ENCODE peak calls at places on chromosome 6, in seven cellular contexts. One of them, this sample, is unnamed.
A peak's percentile ranks its signal among the peaks of the same experiment; 100 is the strongest.

GRCh38 chr6:166942393-166943168 is 13.8 kb downstream of the RNASET2 start:
- DNase-seq in breast epithelium: no peak
- DNase-seq in ovary: no peak
- DNase-seq in Peyer's patch: peak; percentile 17
- DNase-seq in uterus: no peak
- DNase-seq in HepG2: no peak
- DNase-seq in suprapubic skin: no peak
- DNase-seq in this sample: no peak

GRCh38 chr6:12844284-12845223 is 128.0 kb downstream of the PHACTR1 start:
- DNase-seq in uterus: no peak
- DNase-seq in ovary: no peak
- DNase-seq in HepG2: peak; percentile 20
- DNase-seq in Peyer's patch: no peak
- DNase-seq in breast epithelium: no peak
- DNase-seq in suprapubic skin: no peak
- DNase-seq in this sample: no peak

GRCh38 chr6:19465240-19465639 is 371.9 kb upstream of the ID4 start:
- DNase-seq in ovary: no peak
- DNase-seq in Peyer's patch: no peak
- DNase-seq in uterus: no peak
- DNase-seq in HepG2: no peak
- DNase-seq in breast epithelium: no peak
- DNase-seq in suprapubic skin: no peak
- DNase-seq in this sample: no peak

GRCh38 chr6:125759959-125760457 is 10.6 kb downstream of the HEY2 start:
- DNase-seq in Peyer's patch: no peak
- DNase-seq in breast epithelium: no peak
- DNase-seq in uterus: no peak
- DNase-seq in ovary: no peak
- DNase-seq in HepG2: no peak
- DNase-seq in suprapubic skin: no peak
- DNase-seq in this sample: no peak

GRCh38 chr6:19682859-19683258 is 154.3 kb upstream of the ID4 start:
- DNase-seq in breast epithelium: no peak
- DNase-seq in suprapubic skin: no peak
- DNase-seq in ovary: no peak
- DNase-seq in uterus: no peak
- DNase-seq in Peyer's patch: no peak
- DNase-seq in HepG2: no peak
- DNase-seq in this sample: no peak

GRCh38 chr6:4815584-4815983 is 39.4 kb downstream of the CDYL start:
- DNase-seq in HepG2: no peak
- DNase-seq in uterus: no peak
- DNase-seq in breast epithelium: no peak
- DNase-seq in Peyer's patch: no peak
- DNase-seq in suprapubic skin: no peak
- DNase-seq in ovary: no peak
- DNase-seq in this sample: no peak

GRCh38 chr6:82570083-82570482 is 206.5 kb downstream of the TPBG start:
- DNase-seq in suprapubic skin: no peak
- DNase-seq in HepG2: peak; percentile 13
- DNase-seq in uterus: no peak
- DNase-seq in Peyer's patch: no peak
- DNase-seq in breast epithelium: no peak
- DNase-seq in ovary: no peak
- DNase-seq in this sample: no peak

GRCh38 chr6:33856655-33857054 is 52.9 kb upstream of the MLN start:
- DNase-seq in ovary: no peak
- DNase-seq in HepG2: no peak
- DNase-seq in Peyer's patch: peak; percentile 44
- DNase-seq in suprapubic skin: no peak
- DNase-seq in uterus: no peak
- DNase-seq in breast epithelium: no peak
- DNase-seq in this sample: no peak

GRCh38 chr6:11093065-11093590 is 506 bp upstream of the SMIM13 start:
- DNase-seq in HepG2: no peak
- DNase-seq in ovary: no peak
- DNase-seq in uterus: no peak
- DNase-seq in Peyer's patch: peak; percentile 54
- DNase-seq in suprapubic skin: no peak
- DNase-seq in breast epithelium: no peak
- DNase-seq in this sample: peak; percentile 78

GRCh38 chr6:125824946-125825786 is 34.4 kb downstream of the NCOA7 start:
- DNase-seq in Peyer's patch: no peak
- DNase-seq in uterus: no peak
- DNase-seq in breast epithelium: no peak
- DNase-seq in suprapubic skin: no peak
- DNase-seq in HepG2: no peak
- DNase-seq in ovary: no peak
- DNase-seq in this sample: no peak

GRCh38 chr6:136751478-136751956 is 40.8 kb downstream of the MAP3K5 start:
- DNase-seq in uterus: no peak
- DNase-seq in breast epithelium: no peak
- DNase-seq in Peyer's patch: peak; percentile 40
- DNase-seq in ovary: no peak
- DNase-seq in suprapubic skin: no peak
- DNase-seq in HepG2: no peak
- DNase-seq in this sample: no peak

GRCh38 chr6:47477497-47478232 is at the start of gene CD2AP:
- DNase-seq in ovary: peak; percentile 83
- DNase-seq in HepG2: peak; percentile 84
- DNase-seq in breast epithelium: peak; percentile 83
- DNase-seq in suprapubic skin: peak; percentile 89
- DNase-seq in Peyer's patch: peak; percentile 97
- DNase-seq in uterus: peak; percentile 84
- DNase-seq in this sample: peak; percentile 86

GRCh38 chr6:148580442-148580841 is 166.4 kb upstream of the UST start:
- DNase-seq in suprapubic skin: no peak
- DNase-seq in breast epithelium: no peak
- DNase-seq in uterus: no peak
- DNase-seq in HepG2: no peak
- DNase-seq in ovary: no peak
- DNase-seq in Peyer's patch: no peak
- DNase-seq in this sample: no peak

GRCh38 chr6:36028088-36028886 is 679 bp downstream of the MAPK14 start:
- DNase-seq in breast epithelium: no peak
- DNase-seq in suprapubic skin: peak; percentile 73
- DNase-seq in uterus: peak; percentile 36
- DNase-seq in ovary: peak; percentile 32
- DNase-seq in Peyer's patch: peak; percentile 41
- DNase-seq in HepG2: peak; percentile 46
- DNase-seq in this sample: peak; percentile 54

GRCh38 chr6:78511019-78511418 is 356.3 kb upstream of the IRAK1BP1 start:
- DNase-seq in suprapubic skin: no peak
- DNase-seq in uterus: no peak
- DNase-seq in ovary: no peak
- DNase-seq in Peyer's patch: no peak
- DNase-seq in breast epithelium: no peak
- DNase-seq in HepG2: no peak
- DNase-seq in this sample: no peak

DNA sequence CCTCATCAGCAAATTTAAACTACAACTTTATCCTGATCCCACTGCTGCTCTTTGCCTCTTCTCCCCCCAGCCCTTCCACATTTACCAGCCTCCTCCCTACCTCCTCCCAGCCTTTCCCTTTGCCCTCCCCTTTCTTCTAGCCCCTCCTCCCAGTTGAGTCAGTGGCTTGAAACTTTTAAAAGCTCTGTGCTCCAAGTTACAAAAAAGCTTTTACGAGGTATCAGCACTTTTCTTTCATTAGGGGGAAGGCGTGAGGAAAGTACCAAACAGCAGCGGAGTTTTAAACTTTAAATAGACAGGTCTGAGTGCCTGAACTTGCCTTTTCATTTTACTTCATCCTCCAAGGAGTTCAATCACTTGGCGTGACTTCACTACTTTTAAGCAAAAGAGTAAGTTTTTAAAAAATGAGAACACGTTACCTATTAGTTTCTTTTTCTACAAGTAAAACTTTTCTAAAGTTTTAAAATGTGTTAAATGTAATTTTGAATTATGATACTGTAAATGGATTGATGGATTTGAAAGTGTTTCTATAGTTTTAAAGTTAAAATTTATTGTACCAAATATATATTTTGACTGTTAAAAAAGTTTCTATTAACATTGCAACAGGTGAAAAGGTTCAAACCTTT is at the start of gene GJA1:
- DNase-seq in suprapubic skin: no peak
- DNase-seq in uterus: peak; percentile 58
- DNase-seq in ovary: peak; percentile 78
- DNase-seq in breast epithelium: peak; percentile 60
- DNase-seq in HepG2: no peak
- DNase-seq in Peyer's patch: no peak
- DNase-seq in this sample: peak; percentile 81
- TF ChIP-seq POLR2A in suprapubic skin: peak; percentile 60
- TF ChIP-seq POLR2A in uterus: peak; percentile 59
- TF ChIP-seq POLR2A in ovary: peak; percentile 42
- TF ChIP-seq POLR2A in breast epithelium: peak; percentile 14
- TF ChIP-seq POLR2A in HepG2: no peak
- TF ChIP-seq POLR2A in Peyer's patch: no peak
- TF ChIP-seq POLR2A in this sample: peak; percentile 93

GRCh38 chr6:8588176-8588575 is 152.8 kb upstream of the SLC35B3 start:
- DNase-seq in uterus: no peak
- DNase-seq in Peyer's patch: no peak
- DNase-seq in suprapubic skin: no peak
- DNase-seq in ovary: no peak
- DNase-seq in HepG2: no peak
- DNase-seq in breast epithelium: no peak
- DNase-seq in this sample: no peak

GRCh38 chr6:8589941-8590676 is 154.8 kb upstream of the SLC35B3 start:
- DNase-seq in uterus: no peak
- DNase-seq in ovary: no peak
- DNase-seq in suprapubic skin: no peak
- DNase-seq in HepG2: no peak
- DNase-seq in Peyer's patch: no peak
- DNase-seq in breast epithelium: no peak
- DNase-seq in this sample: no peak
- TF ChIP-seq CTCF in uterus: no peak
- TF ChIP-seq CTCF in ovary: no peak
- TF ChIP-seq CTCF in suprapubic skin: no peak
- TF ChIP-seq CTCF in HepG2: no peak
- TF ChIP-seq CTCF in Peyer's patch: no peak
- TF ChIP-seq CTCF in breast epithelium: no peak
- TF ChIP-seq CTCF in this sample: no peak

DNA sequence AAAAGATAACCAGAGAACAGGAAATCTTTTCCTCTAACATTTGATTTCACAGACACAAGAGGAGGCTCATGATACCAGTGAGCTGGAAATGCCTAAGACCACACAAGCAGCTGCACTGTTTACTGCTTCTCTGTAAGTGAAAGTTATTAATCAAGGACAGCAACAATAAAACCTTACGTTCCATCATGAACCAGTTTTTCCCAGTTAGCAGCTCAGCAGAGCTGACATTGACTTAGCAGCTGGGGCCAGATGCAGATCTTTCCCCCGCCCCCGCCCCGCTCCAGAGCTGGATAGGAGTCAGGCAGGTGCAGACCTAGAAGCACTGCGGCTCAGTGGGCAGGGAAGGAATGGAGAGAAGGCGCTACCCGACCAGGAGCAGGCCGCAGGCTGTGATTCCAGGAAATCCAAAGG is 275.2 kb downstream of the GMDS start:
- DNase-seq in breast epithelium: no peak
- DNase-seq in HepG2: no peak
- DNase-seq in suprapubic skin: no peak
- DNase-seq in uterus: no peak
- DNase-seq in Peyer's patch: no peak
- DNase-seq in ovary: no peak
- DNase-seq in this sample: no peak
- H3K27ac ChIP-seq in breast epithelium: no peak overlapping the region
- H3K27ac ChIP-seq in HepG2: no peak overlapping the region
- H3K27ac ChIP-seq in suprapubic skin: no peak overlapping the region
- H3K27ac ChIP-seq in uterus: no peak overlapping the region
- H3K27ac ChIP-seq in Peyer's patch: no peak overlapping the region
- H3K27ac ChIP-seq in ovary: no peak overlapping the region
- H3K27ac ChIP-seq in this sample: no peak overlapping the region

GRCh38 chr6:43913388-43914271 is 143.6 kb downstream of the VEGFA start:
- DNase-seq in Peyer's patch: no peak
- DNase-seq in HepG2: no peak
- DNase-seq in breast epithelium: no peak
- DNase-seq in uterus: no peak
- DNase-seq in ovary: no peak
- DNase-seq in suprapubic skin: no peak
- DNase-seq in this sample: no peak
- TF ChIP-seq POLR2A in Peyer's patch: no peak
- TF ChIP-seq POLR2A in HepG2: peak; percentile 50
- TF ChIP-seq POLR2A in breast epithelium: no peak
- TF ChIP-seq POLR2A in uterus: no peak
- TF ChIP-seq POLR2A in ovary: no peak
- TF ChIP-seq POLR2A in suprapubic skin: no peak
- TF ChIP-seq POLR2A in this sample: no peak

DNA sequence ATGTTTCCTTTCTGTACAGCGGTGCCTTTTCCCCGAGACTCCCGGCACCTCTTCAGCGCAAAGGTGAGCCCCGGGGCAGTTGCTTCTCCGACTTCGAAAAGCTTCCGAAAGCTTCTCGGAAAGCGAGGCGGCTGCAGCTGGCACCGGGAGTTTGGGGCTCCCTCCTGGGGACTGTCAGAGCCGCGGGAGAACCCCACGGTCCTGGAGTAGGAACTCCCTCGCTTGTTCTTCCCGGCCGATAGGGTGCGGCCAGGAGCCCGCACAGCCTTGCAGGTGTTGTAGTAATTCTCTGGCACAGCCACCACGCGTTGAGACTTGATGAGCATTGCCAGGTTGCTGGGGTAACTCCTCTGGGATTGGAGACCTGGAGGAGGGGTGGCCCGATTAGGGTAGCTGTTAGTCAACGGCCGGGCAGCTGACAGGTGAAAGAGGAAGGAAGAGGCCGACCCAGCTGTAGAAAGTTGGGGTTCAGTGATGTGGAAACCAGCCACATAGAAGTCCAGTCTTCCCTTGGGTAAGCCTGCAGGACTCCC is 708 bp downstream of the KDM1B start:
- DNase-seq in uterus: peak; percentile 38
- DNase-seq in suprapubic skin: peak; percentile 84
- DNase-seq in ovary: peak; percentile 37
- DNase-seq in HepG2: peak; percentile 85
- DNase-seq in breast epithelium: peak; percentile 72
- DNase-seq in Peyer's patch: peak; percentile 79
- DNase-seq in this sample: peak; percentile 71
- TF ChIP-seq CTCF in uterus: no peak
- TF ChIP-seq CTCF in suprapubic skin: no peak
- TF ChIP-seq CTCF in ovary: no peak
- TF ChIP-seq CTCF in HepG2: peak; percentile 73
- TF ChIP-seq CTCF in breast epithelium: no peak
- TF ChIP-seq CTCF in Peyer's patch: peak; percentile 42
- TF ChIP-seq CTCF in this sample: no peak

GRCh38 chr6:15265787-15266186 is 19.9 kb downstream of the JARID2 start:
- DNase-seq in HepG2: no peak
- DNase-seq in ovary: no peak
- DNase-seq in suprapubic skin: no peak
- DNase-seq in breast epithelium: no peak
- DNase-seq in uterus: no peak
- DNase-seq in Peyer's patch: no peak
- DNase-seq in this sample: peak; percentile 49
- H3K27ac ChIP-seq in HepG2: peak overlapping the region; percentile 76
- H3K27ac ChIP-seq in ovary: no peak overlapping the region
- H3K27ac ChIP-seq in suprapubic skin: no peak overlapping the region
- H3K27ac ChIP-seq in breast epithelium: peak overlapping the region; percentile 66
- H3K27ac ChIP-seq in uterus: no peak overlapping the region
- H3K27ac ChIP-seq in Peyer's patch: no peak overlapping the region
- H3K27ac ChIP-seq in this sample: no peak overlapping the region

DNA sequence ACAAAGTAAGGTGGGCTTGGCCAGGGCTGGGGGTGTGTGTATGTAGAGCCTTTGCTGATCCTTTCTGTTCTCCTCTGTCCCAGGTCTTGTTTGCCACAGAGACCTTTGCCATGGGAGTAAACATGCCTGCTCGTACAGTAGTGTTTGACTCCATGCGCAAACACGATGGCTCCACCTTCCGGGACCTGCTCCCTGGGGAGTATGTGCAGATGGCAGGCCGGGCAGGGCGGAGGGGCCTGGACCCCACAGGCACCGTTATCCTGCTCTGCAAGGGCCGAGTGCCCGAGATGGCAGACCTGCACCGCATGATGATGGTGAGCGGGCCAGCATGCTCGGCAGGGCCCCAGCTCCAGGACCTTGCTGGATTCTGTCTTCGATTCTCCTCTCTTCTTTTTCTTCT is 6.2 kb downstream of the DXO start:
- DNase-seq in uterus: no peak
- DNase-seq in suprapubic skin: no peak
- DNase-seq in breast epithelium: no peak
- DNase-seq in Peyer's patch: no peak
- DNase-seq in HepG2: no peak
- DNase-seq in ovary: no peak
- DNase-seq in this sample: no peak
- TF ChIP-seq POLR2A in uterus: no peak
- TF ChIP-seq POLR2A in suprapubic skin: no peak
- TF ChIP-seq POLR2A in breast epithelium: no peak
- TF ChIP-seq POLR2A in Peyer's patch: no peak
- TF ChIP-seq POLR2A in HepG2: no peak
- TF ChIP-seq POLR2A in ovary: no peak
- TF ChIP-seq POLR2A in this sample: no peak

This sample was measured in adrenal gland.